ENCODE peak calls at places on chromosomes 2 and 18, in eight cellular contexts. L is activated CD8-positive, alpha-beta memory T cell treated with anti-CD3 and anti-CD28 coated beads for 24 hours; B is HFFc6; F is omental fat pad; I is T-cell; V is type B pancreatic cell; P is effector memory CD4-positive, alpha-beta T cell; O is NCI-H2171. Z is an unnamed sample.

GRCh38 chr2:64562148-64562784 is 38.1 kb downstream of the AFTPH start:
- DNase-seq in L (no peak), B (peak; percentile 9), F (no peak), I (no peak), V (no peak), P (no peak), O (no peak), Z (no peak)

GRCh38 chr18:2847341-2848144 is 737 bp downstream of the EMILIN2 start:
- DNase-seq in L (peak; percentile 75), B (no peak), F (no peak), I (peak; percentile 19), V (no peak), P (no peak), O (no peak), Z (no peak)

GRCh38 chr2:45396671-45397070 is 214.4 kb downstream of the SRBD1 start:
- DNase-seq in L (no peak), B (no peak), F (no peak), I (no peak), V (no peak), P (no peak), O (no peak), Z (no peak)

GRCh38 chr18:10123006-10123950 is 209.5 kb downstream of the VAPA start:
- DNase-seq in L (no peak), B (no peak), F (no peak), I (no peak), V (no peak), P (no peak), O (no peak), Z (no peak)

GRCh38 chr2:12033494-12033893 is 287.1 kb downstream of the LPIN1 start:
- DNase-seq in L (no peak), B (no peak), F (no peak), I (no peak), V (no peak), P (no peak), O (no peak), Z (no peak)

GRCh38 chr2:200741468-200742202 is 70.1 kb upstream of the BZW1 start:
- DNase-seq in L (no peak), B (no peak), F (no peak), I (no peak), V (no peak), P (no peak), O (no peak), Z (no peak)

GRCh38 chr2:105795575-105795934 is 50.8 kb downstream of the NCK2 start:
- DNase-seq in L (no peak), B (no peak), F (no peak), I (no peak), V (peak; percentile 36), P (peak; percentile 34), O (no peak), Z (no peak)

GRCh38 chr2:241884951-241885700 is 15.6 kb downstream of the RTP5 start:
- DNase-seq in L (no peak), B (no peak), F (no peak), I (no peak), V (no peak), P (no peak), O (no peak), Z (no peak)

GRCh38 chr2:69667805-69668382 is 24.4 kb upstream of the AAK1 start:
- DNase-seq in L (no peak), B (peak; percentile 33), F (no peak), I (no peak), V (no peak), P (no peak), O (no peak), Z (no peak)

GRCh38 chr2:13227543-13227942 is 510.8 kb downstream of the TRIB2 start:
- DNase-seq in L (no peak), B (no peak), F (no peak), I (no peak), V (no peak), P (no peak), O (peak; percentile 83), Z (no peak)

GRCh38 chr2:101440127-101440738 is 34.7 kb downstream of the RFX8 start:
- DNase-seq in L (no peak), B (no peak), F (no peak), I (no peak), V (no peak), P (no peak), O (no peak), Z (no peak)

GRCh38 chr2:143321994-143322393 is 192.8 kb downstream of the ARHGAP15 start:
- DNase-seq in L (no peak), B (no peak), F (no peak), I (no peak), V (no peak), P (no peak), O (no peak), Z (no peak)

GRCh38 chr2:57882895-57883515 is 163.6 kb upstream of the VRK2 start:
- DNase-seq in L (no peak), B (no peak), F (no peak), I (no peak), V (no peak), P (no peak), O (no peak), Z (no peak)

GRCh38 chr2:137980459-137980858 is 16.2 kb downstream of the HNMT start:
- DNase-seq in L (no peak), B (no peak), F (no peak), I (no peak), V (no peak), P (no peak), O (no peak), Z (no peak)

GRCh38 chr18:69455120-69455519 is 54.4 kb downstream of the DOK6 start:
- DNase-seq in L (no peak), B (no peak), F (no peak), I (no peak), V (no peak), P (no peak), O (no peak), Z (no peak)

GRCh38 chr2:188295067-188295685 is 3.5 kb downstream of the GULP1 start:
- DNase-seq in L (no peak), B (no peak), F (no peak), I (no peak), V (no peak), P (no peak), O (no peak), Z (no peak)

GRCh38 chr2:74278694-74279093 is 64.5 kb downstream of the SLC4A5 start:
- DNase-seq in L (no peak), B (no peak), F (no peak), I (no peak), V (no peak), P (no peak), O (peak; percentile 13), Z (no peak)

GRCh38 chr2:45922577-45922988 is 271.1 kb downstream of the PRKCE start:
- DNase-seq in L (no peak), B (peak; percentile 3), F (no peak), I (no peak), V (no peak), P (no peak), O (peak; percentile 30), Z (no peak)

GRCh38 chr2:128284037-128284441 is 34.6 kb downstream of the HS6ST1 start:
- DNase-seq in L (no peak), B (no peak), F (no peak), I (no peak), V (no peak), P (no peak), O (no peak), Z (no peak)

GRCh38 chr2:237348281-237348865 is 65.6 kb downstream of the COL6A3 start:
- DNase-seq in L (no peak), B (no peak), F (no peak), I (no peak), V (no peak), P (no peak), O (no peak), Z (no peak)

Z was measured in mesenteric fat pad.